ENCODE peak calls at places on chromosomes 3 and 15, in eight cellular contexts. Z, O, U, F, C, K, P and G are unnamed samples.

GRCh38 chr3:90091557-90091956 is 984.1 kb downstream of the EPHA3 start:
- DNase-seq in Z (no peak), O (peak; percentile 61), U (no peak), F (no peak), C (peak; percentile 25), K (no peak), P (no peak), G (no peak)

GRCh38 chr15:31303434-31304073 is 23.1 kb upstream of the KLF13 start:
- DNase-seq in Z (peak; percentile 88), O (peak; percentile 42), U (peak; percentile 27), F (peak; percentile 79), C (peak; percentile 48), K (no peak), P (no peak), G (peak; percentile 48)

GRCh38 chr3:71304684-71305083 is 278.8 kb downstream of the FOXP1 start:
- DNase-seq in Z (no peak), O (peak; percentile 22), U (peak; percentile 63), F (no peak), C (no peak), K (no peak), P (no peak), G (no peak)

GRCh38 chr3:71968491-71968890 is 183.5 kb upstream of the PROK2 start:
- DNase-seq in Z (no peak), O (no peak), U (no peak), F (no peak), C (no peak), K (no peak), P (no peak), G (no peak)

GRCh38 chr3:56796202-56796601 is 5.5 kb downstream of the ARHGEF3 start:
- DNase-seq in Z (no peak), O (peak; percentile 65), U (peak; percentile 52), F (no peak), C (no peak), K (no peak), P (no peak), G (no peak)

GRCh38 chr3:12752111-12752510 is 6.9 kb downstream of the TMEM40 start:
- DNase-seq in Z (no peak), O (peak; percentile 32), U (no peak), F (no peak), C (no peak), K (no peak), P (no peak), G (no peak)

GRCh38 chr15:62584301-62585235 is 419.5 kb upstream of the C2CD4B start:
- DNase-seq in Z (no peak), O (no peak), U (no peak), F (no peak), C (no peak), K (no peak), P (no peak), G (no peak)

GRCh38 chr3:54706783-54707182 is 221.1 kb downstream of the LRTM1 start:
- DNase-seq in Z (no peak), O (no peak), U (no peak), F (no peak), C (no peak), K (no peak), P (no peak), G (no peak)

GRCh38 chr15:42306681-42307080 is 33.4 kb upstream of the TMEM87A start:
- DNase-seq in Z (no peak), O (no peak), U (no peak), F (no peak), C (no peak), K (no peak), P (no peak), G (no peak)

GRCh38 chr15:78049691-78050440 is 27.6 kb downstream of the TBC1D2B start:
- DNase-seq in Z (no peak), O (peak; percentile 90), U (peak; percentile 94), F (no peak), C (no peak), K (no peak), P (no peak), G (no peak)

GRCh38 chr3:32177702-32178198 is 60.7 kb upstream of the CMTM8 start:
- DNase-seq in Z (no peak), O (peak; percentile 74), U (peak; percentile 72), F (peak; percentile 64), C (peak; percentile 76), K (no peak), P (no peak), G (no peak)

GRCh38 chr15:25763954-25764353 is 99.2 kb downstream of the ATP10A start:
- DNase-seq in Z (no peak), O (no peak), U (no peak), F (peak; percentile 28), C (no peak), K (no peak), P (no peak), G (no peak)

GRCh38 chr3:46369675-46370132 is 1.0 kb upstream of the CCR5 start:
- DNase-seq in Z (no peak), O (no peak), U (peak; percentile 63), F (no peak), C (no peak), K (no peak), P (no peak), G (no peak)

GRCh38 chr15:40282144-40282869 is 557 bp downstream of the ANKRD63 start:
- DNase-seq in Z (no peak), O (peak; percentile 48), U (peak; percentile 62), F (no peak), C (peak; percentile 68), K (no peak), P (no peak), G (no peak)